ENCODE peak calls at places on chromosomes 12 and 14, in seven cellular contexts. H is brain microvascular endothelial cell, S is heart right ventricle, W is sigmoid colon, M is B cell, O is tibial nerve, I is body of pancreas. N is an unnamed sample.

GRCh38 chr14:97221572-97221971 is 424.4 kb downstream of the VRK1 start:
- DNase-seq in H (no peak), S (no peak), W (no peak), M (no peak), O (no peak), I (no peak), N (no peak)

GRCh38 chr14:91387135-91387849 is 30.3 kb downstream of the CCDC88C start:
- DNase-seq in H (peak; percentile 27), S (no peak), W (no peak), M (no peak), O (no peak), I (no peak), N (no peak)

GRCh38 chr12:120474092-120474960 is 4.8 kb upstream of the SRSF9 start:
- DNase-seq in H (peak; percentile 66), S (no peak), W (no peak), M (no peak), O (no peak), I (peak; percentile 48), N (no peak)

GRCh38 chr12:89344862-89345202 is 7.5 kb downstream of the DUSP6 start:
- DNase-seq in H (no peak), S (no peak), W (no peak), M (no peak), O (no peak), I (no peak), N (no peak)

GRCh38 chr12:38132139-38132538 is 184.4 kb upstream of the ALG10B start:
- DNase-seq in H (no peak), S (no peak), W (no peak), M (no peak), O (no peak), I (peak; percentile 39), N (no peak)

GRCh38 chr12:88923631-88924030 is 343.4 kb upstream of the KITLG start:
- DNase-seq in H (no peak), S (no peak), W (no peak), M (no peak), O (no peak), I (no peak), N (no peak)

GRCh38 chr12:95248604-95249355 is 31.2 kb downstream of the VEZT start:
- DNase-seq in H (no peak), S (no peak), W (no peak), M (no peak), O (no peak), I (no peak), N (no peak)

GRCh38 chr14:93700928-93701327 is 87.4 kb downstream of the PRIMA1 start:
- DNase-seq in H (no peak), S (no peak), W (no peak), M (no peak), O (no peak), I (no peak), N (no peak)

GRCh38 chr12:11822071-11822818 is 172.8 kb downstream of the ETV6 start:
- DNase-seq in H (peak; percentile 69), S (no peak), W (no peak), M (peak; percentile 70), O (no peak), I (peak; percentile 40), N (no peak)

GRCh38 chr12:65492997-65493892 is 214.8 kb downstream of the MSRB3 start:
- DNase-seq in H (no peak), S (no peak), W (no peak), M (no peak), O (no peak), I (no peak), N (no peak)

GRCh38 chr12:47650469-47650868 is 55.4 kb downstream of the RPAP3 start:
- DNase-seq in H (no peak), S (no peak), W (no peak), M (no peak), O (no peak), I (no peak), N (no peak)

GRCh38 chr12:617304-617915 is 45.8 kb downstream of the NINJ2 start:
- DNase-seq in H (no peak), S (peak; percentile 42), W (peak; percentile 87), M (no peak), O (no peak), I (peak; percentile 29), N (peak; percentile 85)

GRCh38 chr12:97159397-97159796 is 252.3 kb downstream of the NEDD1 start:
- DNase-seq in H (no peak), S (no peak), W (no peak), M (no peak), O (no peak), I (no peak), N (no peak)

GRCh38 chr14:90354551-90355298 is 23.0 kb upstream of the NRDE2 start:
- DNase-seq in H (no peak), S (peak; percentile 15), W (peak; percentile 73), M (no peak), O (no peak), I (no peak), N (no peak)

GRCh38 chr14:105077649-105077995 is 12.4 kb upstream of the GPR132 start:
- DNase-seq in H (no peak), S (no peak), W (no peak), M (no peak), O (no peak), I (no peak), N (no peak)

GRCh38 chr14:79018846-79019245 is 848.7 kb downstream of the NRXN3 start:
- DNase-seq in H (peak; percentile 33), S (no peak), W (no peak), M (no peak), O (no peak), I (no peak), N (no peak)

GRCh38 chr14:67575684-67576083 is 24.4 kb downstream of the PIGH start:
- DNase-seq in H (peak; percentile 6), S (no peak), W (peak; percentile 41), M (no peak), O (no peak), I (no peak), N (no peak)

GRCh38 chr12:68405292-68405900 is 73.2 kb upstream of the MDM1 start:
- DNase-seq in H (no peak), S (peak; percentile 16), W (no peak), M (no peak), O (no peak), I (no peak), N (no peak)

GRCh38 chr12:46627686-46628085 is 198.1 kb downstream of the SLC38A4 start:
- DNase-seq in H (no peak), S (no peak), W (no peak), M (no peak), O (no peak), I (no peak), N (no peak)

DNA sequence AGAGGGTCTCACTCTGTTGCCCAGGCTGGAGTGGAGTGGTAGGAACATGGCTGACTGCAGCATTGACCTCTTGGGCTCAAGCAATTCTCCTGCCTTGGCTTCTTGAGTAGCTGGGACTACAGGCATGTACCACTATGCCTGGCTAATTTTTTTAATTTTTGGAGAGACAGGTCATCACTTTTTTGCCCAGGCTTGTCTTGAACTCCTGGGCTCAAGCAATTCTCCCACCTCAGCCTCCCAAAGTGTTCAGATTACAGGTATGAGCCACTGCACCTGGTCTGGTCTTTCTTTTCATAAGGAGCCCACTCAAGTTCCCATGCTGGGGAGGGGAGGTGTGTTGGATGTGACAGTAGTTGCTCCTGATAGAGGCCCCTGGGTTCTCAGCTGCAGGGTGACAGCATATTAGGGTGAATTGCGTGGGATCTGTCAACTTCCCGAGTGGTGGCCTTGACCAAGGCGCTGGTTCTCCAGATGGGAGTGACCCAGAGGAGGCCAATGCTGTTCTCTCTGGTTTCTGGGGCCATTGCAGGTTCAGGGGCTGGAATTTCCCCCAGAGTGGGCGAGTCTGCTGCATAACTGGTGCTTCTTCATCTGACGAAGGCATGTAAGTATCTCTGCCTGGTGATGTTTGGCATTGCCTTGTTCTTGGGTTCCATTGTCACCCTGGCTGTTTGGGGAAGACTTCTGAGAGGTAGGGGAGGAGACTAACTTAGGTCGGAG is 52.4 kb upstream of the ESRRB start:
- DNase-seq in H (no peak), S (no peak), W (peak; percentile 21), M (no peak), O (no peak), I (no peak), N (no peak)
- TF ChIP-seq CTCF in H (no peak), S (no peak), W (no peak), M (no peak), O (no peak), I (no peak), N (no peak)

GRCh38 chr14:39173198-39173597 is 1.9 kb upstream of the PNN start:
- DNase-seq in H (no peak), S (no peak), W (no peak), M (no peak), O (no peak), I (no peak), N (no peak)
- TF ChIP-seq CTCF in H (no peak), S (no peak), W (no peak), M (no peak), O (no peak), I (no peak), N (no peak)

DNA sequence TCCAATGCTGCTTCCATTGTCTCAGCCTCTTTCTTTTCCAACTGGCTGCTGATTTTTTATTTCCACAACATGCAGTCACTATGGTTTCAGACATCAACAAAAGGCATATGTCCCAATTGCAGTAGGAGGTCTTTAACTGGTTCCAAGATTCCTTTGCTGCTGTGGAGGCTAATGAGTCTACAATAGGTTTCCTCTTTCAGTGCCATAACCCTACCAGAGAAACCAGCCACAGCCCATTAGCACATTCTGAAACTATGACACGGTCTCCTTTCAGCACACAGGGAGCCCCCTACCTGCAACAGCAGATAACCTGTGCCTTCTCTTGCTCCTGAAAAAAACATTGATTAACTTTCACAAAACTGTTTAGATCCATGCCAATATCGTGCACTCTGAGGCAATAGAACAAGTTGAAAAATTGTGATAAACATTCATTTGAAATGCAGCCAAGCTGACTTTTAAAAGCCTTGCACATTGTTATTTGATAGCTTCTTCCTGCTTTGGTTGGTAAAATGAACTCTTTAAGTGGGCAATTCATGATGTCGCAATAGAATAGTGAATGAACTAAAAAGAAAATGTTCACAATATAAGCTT is 32.4 kb downstream of the PLEKHG7 start:
- DNase-seq in H (peak; percentile 78), S (peak; percentile 27), W (no peak), M (no peak), O (no peak), I (no peak), N (no peak)
- TF ChIP-seq CTCF in H (peak; percentile 30), S (no peak), W (no peak), M (no peak), O (no peak), I (peak; percentile 13), N (no peak)

DNA sequence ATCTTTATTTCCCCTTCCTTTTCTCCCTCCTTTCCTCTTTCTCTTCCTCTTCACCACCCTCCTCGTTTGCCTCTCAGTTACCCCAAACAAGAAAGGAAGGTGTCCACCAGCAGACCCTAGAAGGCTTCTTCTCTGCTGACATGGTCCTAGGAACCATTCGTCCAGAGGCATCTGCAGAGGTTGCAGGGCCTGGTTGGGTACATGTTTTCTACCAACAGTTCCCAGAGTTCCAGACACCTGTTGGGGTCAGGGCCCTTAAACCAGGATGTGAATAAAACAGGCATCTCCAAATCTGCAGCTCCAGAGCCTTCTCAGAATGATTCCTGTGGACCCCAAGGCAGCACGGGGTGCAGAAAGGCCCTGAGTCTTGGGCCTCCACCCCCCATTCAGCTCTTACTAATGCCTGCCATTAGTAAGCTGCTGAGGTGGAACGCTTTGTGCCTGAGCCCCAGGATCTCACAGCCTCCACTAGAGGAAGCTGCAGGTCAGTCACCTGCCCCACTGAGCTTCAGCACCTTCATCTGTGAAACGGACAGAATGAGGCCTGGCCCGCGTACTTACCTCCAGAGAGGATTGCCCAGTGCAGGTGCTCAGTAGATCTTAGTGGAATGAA is 130.4 kb downstream of the DICER1 start:
- DNase-seq in H (no peak), S (no peak), W (peak; percentile 46), M (no peak), O (no peak), I (no peak), N (peak; percentile 49)
- TF ChIP-seq CTCF in H (no peak), S (no peak), W (no peak), M (no peak), O (no peak), I (no peak), N (no peak)